ENCODE peak calls at places on chromosomes 6 and 20, in six cellular contexts. V is A549, J is K562, O is HepG2, M is endothelial cell of umbilical vein, R is GM12878. C is an unnamed sample.

GRCh38 chr20:63580796-63581461 is 6.9 kb upstream of the HELZ2 start:
- DNase-seq in R (no peak), O (peak; percentile 78), V (peak; percentile 53), M (peak; percentile 28), J (peak; percentile 63), C (peak; percentile 64)

GRCh38 chr6:141677598-141678211 is 455.0 kb upstream of the GJE1 start:
- DNase-seq in M (peak; percentile 43), R (no peak), V (peak; percentile 30), O (peak; percentile 43), J (no peak), C (peak; percentile 53)

GRCh38 chr20:62907377-62908317 is 18.7 kb downstream of the DIDO1 start:
- DNase-seq in J (peak; percentile 57), R (no peak), M (no peak), V (no peak), O (peak; percentile 58), C (peak; percentile 44)

GRCh38 chr20:35576816-35577215 is 34.9 kb downstream of the ERGIC3 start:
- DNase-seq in M (no peak), J (no peak), R (no peak), O (no peak), V (no peak), C (no peak)

GRCh38 chr6:5333653-5334052 is 72.3 kb downstream of the FARS2 start:
- DNase-seq in V (peak; percentile 23), R (no peak), J (no peak), O (peak; percentile 57), M (no peak), C (no peak)

GRCh38 chr20:54067606-54068174 is 2.7 kb downstream of the BCAS1 start:
- DNase-seq in V (peak; percentile 98), O (peak; percentile 99), J (peak; percentile 49), M (no peak), R (peak; percentile 75), C (no peak)

GRCh38 chr20:50701055-50701963 is 10.0 kb upstream of the RIPOR3 start:
- DNase-seq in V (peak; percentile 68), M (no peak), J (no peak), O (peak; percentile 67), R (no peak), C (no peak)

GRCh38 chr6:53792016-53792415 is 2.8 kb upstream of the LRRC1 start:
- DNase-seq in M (no peak), R (no peak), O (no peak), J (no peak), V (no peak), C (no peak)

GRCh38 chr6:158213925-158214674 is 46.0 kb downstream of the GTF2H5 start:
- DNase-seq in O (peak; percentile 84), R (peak; percentile 23), J (peak; percentile 57), V (peak; percentile 76), M (peak; percentile 80), C (peak; percentile 86)

GRCh38 chr6:97456070-97456469 is 173.1 kb upstream of the MMS22L start:
- DNase-seq in J (no peak), R (no peak), O (no peak), V (peak; percentile 0), M (no peak), C (no peak)

GRCh38 chr20:40954521-40955165 is 74.0 kb upstream of the TOP1 start:
- DNase-seq in R (no peak), V (no peak), M (no peak), J (no peak), O (no peak), C (no peak)

GRCh38 chr20:16607364-16608264 is 34.4 kb upstream of the KIF16B start:
- DNase-seq in J (no peak), O (peak; percentile 37), V (no peak), M (no peak), R (no peak), C (no peak)

GRCh38 chr6:117449549-117450439 is 24.1 kb upstream of the ROS1 start:
- DNase-seq in V (peak; percentile 77), M (peak; percentile 84), R (peak; percentile 12), J (peak; percentile 15), O (peak; percentile 66), C (peak; percentile 79)

GRCh38 chr6:110039996-110040383 is 61.9 kb downstream of the GPR6 start:
- DNase-seq in V (peak; percentile 12), J (no peak), R (no peak), M (peak; percentile 40), O (no peak), C (peak; percentile 68)

GRCh38 chr6:141956046-141956761 is 176.5 kb upstream of the GJE1 start:
- DNase-seq in V (no peak), R (no peak), M (peak; percentile 14), J (no peak), O (no peak), C (no peak)

GRCh38 chr6:115137910-115138309 is 795.1 kb upstream of the HS3ST5 start:
- DNase-seq in J (no peak), V (no peak), O (no peak), R (no peak), M (no peak), C (no peak)

GRCh38 chr6:147561742-147562141 is 53.3 kb downstream of the SAMD5 start:
- DNase-seq in M (peak; percentile 36), O (no peak), J (no peak), R (no peak), V (no peak), C (no peak)

GRCh38 chr6:56347526-56347925 is 100.1 kb upstream of the COL21A1 start:
- DNase-seq in J (no peak), V (no peak), M (no peak), O (no peak), R (no peak), C (no peak)

GRCh38 chr20:31843288-31843687 is 2.1 kb downstream of the FOXS1 start:
- DNase-seq in V (no peak), M (no peak), R (no peak), O (no peak), J (no peak), C (no peak)

GRCh38 chr20:32885201-32885600 is 26.5 kb downstream of the EFCAB8 start:
- DNase-seq in M (no peak), R (no peak), V (no peak), O (no peak), J (no peak), C (no peak)

GRCh38 chr6:138914701-138915100 is 73.4 kb downstream of the REPS1 start:
- DNase-seq in O (no peak), M (no peak), V (no peak), J (no peak), R (no peak), C (no peak)

GRCh38 chr6:47146426-47147174 is 104.5 kb upstream of the ADGRF1 start:
- DNase-seq in R (no peak), O (no peak), V (no peak), J (no peak), M (no peak), C (peak; percentile 17)

GRCh38 chr6:39440039-39440426 is 117.5 kb upstream of the KCNK16 start:
- DNase-seq in R (no peak), V (no peak), M (no peak), J (no peak), O (no peak), C (no peak)

GRCh38 chr20:45969712-45970634 is 2.0 kb downstream of the ZNF335 start:
- DNase-seq in V (peak; percentile 76), R (no peak), J (no peak), M (peak; percentile 43), O (peak; percentile 86), C (peak; percentile 85)

GRCh38 chr6:87483929-87484328 is 11.2 kb downstream of the SLC35A1 start:
- DNase-seq in M (no peak), J (peak; percentile 13), V (peak; percentile 25), O (peak; percentile 13), R (no peak), C (peak; percentile 84)

GRCh38 chr20:5168582-5169396 is 42.0 kb downstream of the CDS2 start:
- DNase-seq in O (no peak), R (no peak), M (peak; percentile 72), V (no peak), J (no peak), C (peak; percentile 91)

GRCh38 chr6:165876568-165876967 is 213.5 kb upstream of the PDE10A start:
- DNase-seq in V (no peak), R (no peak), O (no peak), J (no peak), M (no peak), C (no peak)

GRCh38 chr6:14450133-14451040 is 332.8 kb downstream of the CD83 start:
- DNase-seq in R (no peak), M (no peak), V (no peak), O (no peak), J (no peak), C (no peak)

DNA sequence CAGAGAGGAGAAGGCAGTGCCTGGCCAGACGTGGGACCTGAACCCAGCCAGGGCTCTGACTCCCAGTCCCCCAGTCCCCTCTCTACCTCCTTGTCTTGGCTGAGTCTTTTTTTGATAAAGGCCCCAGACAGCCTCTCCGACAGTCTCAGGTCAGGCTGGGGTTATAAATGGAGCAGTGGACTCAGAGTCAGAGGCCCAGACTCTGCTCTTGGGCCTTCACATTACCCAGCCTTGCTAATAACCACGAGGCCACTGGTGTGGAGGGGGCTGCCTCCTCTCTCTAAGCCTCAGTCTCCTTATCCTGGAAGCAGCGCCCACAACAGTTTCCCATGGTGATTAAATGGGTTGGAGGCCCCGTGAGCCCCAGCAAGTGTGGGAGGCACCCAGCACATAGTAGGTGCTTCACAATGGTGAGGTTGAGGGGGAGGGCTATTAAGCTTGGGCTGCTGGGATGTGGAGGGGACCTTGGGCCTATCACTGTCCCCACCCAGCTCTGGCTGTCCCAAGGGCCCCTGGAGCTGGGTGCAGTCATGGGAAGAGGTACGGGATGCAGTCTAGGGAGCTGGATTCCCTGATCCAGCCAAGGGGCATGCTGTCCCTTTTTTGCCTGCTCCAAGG is 35.7 kb downstream of the TGM2 start:
- DNase-seq in V (no peak), R (no peak), J (no peak), O (no peak), M (no peak), C (no peak)
- TF ChIP-seq CTCF in V (no peak), R (no peak), J (no peak), O (no peak), M (no peak), C (no peak)

GRCh38 chr6:155273438-155273837 is 9.6 kb downstream of the CLDN20 start:
- DNase-seq in R (no peak), M (peak; percentile 88), V (peak; percentile 29), O (no peak), J (peak; percentile 27), C (no peak)
- TF ChIP-seq MYC in R (no peak), M (no peak), V (no peak), O (no peak), J (no peak), C (no peak)

DNA sequence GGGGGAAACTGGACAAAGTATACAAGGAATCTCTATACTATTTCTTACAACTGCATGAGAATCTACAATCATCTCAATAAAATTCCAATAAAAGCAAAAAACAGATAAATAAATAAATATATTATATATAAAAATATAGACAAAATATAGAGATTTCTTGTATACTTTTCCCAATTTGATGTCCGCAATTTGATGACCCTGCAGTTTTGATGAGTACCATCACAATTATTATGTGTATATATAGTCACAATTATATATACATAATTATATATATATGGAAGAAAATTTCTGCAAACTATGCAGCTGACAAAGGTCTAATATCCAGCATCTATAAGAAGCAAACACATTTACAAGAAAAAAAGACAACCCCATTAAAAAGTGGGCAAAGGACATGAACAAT is 169.2 kb upstream of the ATXN1 start:
- DNase-seq in J (no peak), R (no peak), M (no peak), V (no peak), O (no peak), C (no peak)
- H3K4me3 ChIP-seq in J (no peak overlapping the region), R (no peak overlapping the region), M (no peak overlapping the region), V (no peak overlapping the region), O (no peak overlapping the region), C (no peak overlapping the region)

DNA sequence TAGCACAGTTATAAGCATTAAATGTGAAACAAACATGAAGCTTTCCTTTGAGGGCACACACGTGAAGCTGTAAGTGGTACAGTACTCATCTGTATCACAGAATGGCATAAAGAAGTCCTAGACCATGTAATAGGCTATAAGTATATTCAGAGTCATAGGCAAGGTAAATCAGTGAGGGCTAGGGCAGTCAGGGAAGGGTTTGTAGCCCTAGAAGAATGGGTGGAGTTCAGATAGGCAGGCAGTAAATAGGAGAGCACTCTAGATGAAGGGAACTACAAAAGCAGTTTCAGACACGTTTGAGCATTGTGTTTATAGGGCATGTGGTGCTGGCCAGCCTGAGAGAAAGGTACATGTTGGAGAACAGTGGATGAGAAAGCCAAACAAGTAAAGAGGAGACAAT is 9.5 kb downstream of the YWHAB start:
- DNase-seq in V (no peak), J (no peak), O (no peak), R (no peak), M (no peak), C (no peak)
- TF ChIP-seq CTCF in V (no peak), J (no peak), O (no peak), R (no peak), M (no peak), C (no peak)